ENCODE peak calls at places on chromosomes 5 and 9, in nine cellular contexts. R is A549, D is GM12878, M is uterus, X is heart left ventricle, N is IMR-90, V is Peyer's patch, F is stomach, S is gastrocnemius medialis. E is an unnamed sample.

GRCh38 chr5:125457617-125458016 is 711.2 kb upstream of the ZNF608 start:
- DNase-seq in F (no peak), M (no peak), R (no peak), N (no peak), V (no peak), S (no peak), X (no peak), D (no peak), E (no peak)

GRCh38 chr5:107673368-107674136 is 2.8 kb upstream of the EFNA5 start:
- DNase-seq in F (peak), D (peak), S (peak), X (peak), N (peak), V (peak), R (peak), M (peak), E (peak)

GRCh38 chr9:106481003-106481614 is 381.9 kb upstream of the ZNF462 start:
- DNase-seq in N (no peak), M (no peak), S (no peak), R (no peak), D (no peak), X (no peak), F (no peak), V (no peak), E (no peak)

GRCh38 chr9:95757483-95757882 is 118.0 kb upstream of the ERCC6L2 start:
- DNase-seq in F (no peak), N (no peak), D (no peak), S (no peak), M (no peak), X (no peak), V (no peak), R (no peak), E (no peak)

GRCh38 chr9:74772126-74772525 is 115.6 kb downstream of the TRPM6 start:
- DNase-seq in F (no peak), X (no peak), D (no peak), R (no peak), M (no peak), V (no peak), S (no peak), N (no peak), E (no peak)

GRCh38 chr5:72156921-72157320 is 49.6 kb downstream of the MAP1B start:
- DNase-seq in F (no peak), R (no peak), X (no peak), D (no peak), N (peak), V (no peak), M (peak), S (no peak), E (peak)

GRCh38 chr5:91266184-91266705 is 116.9 kb downstream of the ARRDC3 start:
- DNase-seq in S (no peak), V (no peak), F (no peak), N (peak), D (no peak), X (no peak), R (peak), M (no peak), E (no peak)

GRCh38 chr9:71323357-71323756 is 201.9 kb upstream of the TRPM3 start:
- DNase-seq in V (no peak), N (no peak), R (no peak), M (no peak), S (no peak), X (no peak), F (no peak), D (no peak), E (no peak)

GRCh38 chr5:14118551-14119320 is 24.4 kb upstream of the TRIO start:
- DNase-seq in X (peak), M (no peak), N (no peak), F (no peak), S (no peak), R (no peak), D (no peak), V (no peak), E (no peak)

GRCh38 chr9:35533398-35533797 is 43.5 kb downstream of the RUSC2 start:
- DNase-seq in V (no peak), S (no peak), N (peak), X (no peak), D (no peak), M (no peak), R (no peak), F (no peak), E (no peak)

GRCh38 chr9:83707518-83707767 is 315 bp downstream of the UBQLN1 start:
- DNase-seq in X (no peak), R (peak), V (no peak), D (no peak), S (no peak), F (peak), M (no peak), N (no peak), E (peak)

GRCh38 chr9:127586537-127586936 is 25.5 kb upstream of the STXBP1 start:
- DNase-seq in S (peak), M (peak), X (peak), F (peak), R (peak), N (peak), V (peak), D (no peak), E (peak)

GRCh38 chr5:55481293-55481900 is 53.4 kb downstream of the PLPP1 start:
- DNase-seq in S (peak), F (no peak), X (no peak), N (no peak), D (no peak), M (no peak), R (no peak), V (no peak), E (no peak)

GRCh38 chr9:125932012-125932411 is 184.8 kb downstream of the PBX3 start:
- DNase-seq in R (peak), N (peak), F (no peak), M (peak), S (no peak), X (peak), V (no peak), D (no peak), E (peak)

GRCh38 chr9:89375181-89375760 is 57.0 kb downstream of the SECISBP2 start:
- DNase-seq in M (no peak), S (no peak), D (peak), V (peak), X (no peak), N (no peak), R (no peak), F (no peak), E (no peak)

GRCh38 chr5:101103874-101104273 is 200.8 kb upstream of the ST8SIA4 start:
- DNase-seq in S (no peak), X (no peak), D (no peak), R (peak), N (no peak), M (no peak), V (no peak), F (no peak), E (no peak)

GRCh38 chr5:73286891-73287290 is 113.9 kb downstream of the TMEM174 start:
- DNase-seq in M (no peak), D (no peak), N (peak), V (no peak), S (no peak), F (no peak), R (no peak), X (no peak), E (no peak)

GRCh38 chr9:10876333-10876732 is 263.5 kb upstream of the PTPRD start:
- DNase-seq in D (no peak), S (no peak), R (no peak), X (no peak), M (no peak), V (no peak), F (no peak), N (no peak), E (no peak)

GRCh38 chr5:57749396-57749795 is 266.8 kb upstream of the ACTBL2 start:
- DNase-seq in X (no peak), D (no peak), R (no peak), F (no peak), M (no peak), S (no peak), N (peak), V (no peak), E (no peak)

GRCh38 chr5:64147849-64148441 is 17.7 kb upstream of the RNF180 start:
- DNase-seq in V (peak), M (peak), F (peak), N (peak), S (peak), X (peak), D (no peak), R (peak), E (peak)

GRCh38 chr9:72353455-72354116 is 11.4 kb downstream of the ZFAND5 start:
- DNase-seq in D (no peak), M (no peak), R (no peak), V (no peak), N (no peak), S (no peak), F (no peak), X (no peak), E (no peak)

GRCh38 chr5:116605310-116606070 is 30.9 kb upstream of the SEMA6A start:
- DNase-seq in D (no peak), N (no peak), X (no peak), M (no peak), S (no peak), V (no peak), R (no peak), F (no peak), E (no peak)

GRCh38 chr5:115842089-115842881 is 550 bp downstream of the AP3S1 start:
- DNase-seq in M (no peak), F (no peak), D (no peak), X (no peak), V (peak), R (peak), S (no peak), N (no peak), E (no peak)

GRCh38 chr9:31608413-31608812 is 776.0 kb upstream of the ACO1 start:
- DNase-seq in R (no peak), M (no peak), S (peak), X (no peak), V (no peak), N (no peak), D (no peak), F (no peak), E (no peak)

GRCh38 chr5:159456261-159456660 is 126.0 kb upstream of the IL12B start:
- DNase-seq in X (no peak), D (no peak), F (no peak), V (no peak), R (no peak), M (no peak), N (no peak), S (no peak), E (no peak)

GRCh38 chr9:129584136-129584535 is 36.8 kb downstream of the C9orf50 start:
- DNase-seq in S (peak), F (peak), M (peak), N (peak), D (peak), V (peak), R (peak), X (peak), E (no peak)

GRCh38 chr9:129863059-129863690 is 27.9 kb downstream of the USP20 start:
- DNase-seq in N (peak), V (peak), F (peak), D (no peak), X (no peak), S (no peak), M (no peak), R (no peak), E (no peak)

GRCh38 chr5:177592905-177593304 is 902 bp downstream of the TMED9 start:
- DNase-seq in S (no peak), F (no peak), X (no peak), V (peak), N (no peak), M (no peak), D (no peak), R (no peak), E (no peak)

GRCh38 chr9:91162784-91163440 is 198.8 kb downstream of the AUH start:
- DNase-seq in V (peak), X (no peak), N (no peak), F (peak), R (no peak), D (peak), M (no peak), S (peak), E (no peak)

DNA sequence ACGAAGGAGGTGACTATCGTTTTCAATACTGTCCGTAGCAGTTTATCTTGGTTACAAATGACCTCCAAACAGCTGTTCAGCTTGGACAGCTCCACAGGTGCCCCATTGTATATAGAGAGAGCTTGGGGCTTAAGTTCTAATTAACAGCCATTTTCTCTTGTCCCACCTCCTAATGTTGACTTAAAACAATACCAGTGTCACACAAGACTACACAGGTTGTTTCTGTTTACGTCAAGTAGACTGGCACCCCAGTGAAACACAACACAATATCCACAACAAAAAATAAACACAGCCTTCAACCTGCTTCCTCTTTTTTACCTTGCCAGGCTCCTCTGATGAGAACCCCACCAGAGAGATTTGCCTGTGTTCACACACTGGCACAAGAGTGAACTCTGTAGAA is 39.8 kb upstream of the TLE1 start:
- DNase-seq in M (no peak), V (no peak), S (no peak), X (no peak), R (no peak), D (peak), F (no peak), N (no peak), E (no peak)
- H3K4me3 ChIP-seq in M (no peak), V (no peak), S (no peak), X (no peak), R (no peak), D (no peak), F (no peak), N (no peak), E (no peak)

GRCh38 chr9:16028516-16028915 is 475.7 kb downstream of the CCDC171 start:
- DNase-seq in F (no peak), D (no peak), S (no peak), X (no peak), V (no peak), N (peak), R (no peak), M (no peak), E (no peak)
- TF ChIP-seq CTCF in F (no peak), D (no peak), S (no peak), X (no peak), V (no peak), N (no peak), R (no peak), M (no peak), E (no peak)

DNA sequence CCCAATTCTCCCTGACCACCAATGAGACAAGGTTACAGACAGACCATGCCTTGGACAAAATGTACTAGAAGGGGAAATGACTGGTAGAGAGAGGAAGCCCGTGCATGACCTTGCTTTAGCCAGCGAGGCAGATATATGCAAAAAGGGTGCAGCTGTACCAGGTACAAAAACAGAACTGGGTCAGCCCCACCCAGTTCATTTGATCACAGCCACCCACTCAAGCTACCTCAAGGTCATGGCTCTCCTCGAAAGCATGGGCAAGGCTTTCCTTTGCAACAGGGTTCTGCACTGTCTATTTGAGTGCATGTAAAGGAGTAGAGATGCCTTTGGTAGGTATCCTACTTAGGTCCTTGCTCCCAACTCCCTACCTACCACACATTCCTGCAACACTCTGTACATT is 33.3 kb downstream of the TLE1 start:
- DNase-seq in F (peak), D (peak), V (peak), X (no peak), N (no peak), M (no peak), R (no peak), S (no peak), E (no peak)
- TF ChIP-seq POLR2A in F (no peak), D (no peak), V (no peak), X (no peak), N (no peak), M (no peak), R (no peak), S (no peak), E (no peak)

GRCh38 chr9:69206047-69206446 is 32.0 kb downstream of the TJP2 start:
- DNase-seq in R (no peak), S (no peak), N (no peak), D (no peak), F (no peak), X (no peak), V (no peak), M (no peak), E (no peak)

GRCh38 chr9:69211424-69212036 is 37.5 kb downstream of the TJP2 start:
- DNase-seq in F (no peak), S (no peak), V (no peak), N (no peak), R (no peak), D (no peak), M (no peak), X (no peak), E (no peak)

GRCh38 chr9:69204869-69205268 is 30.8 kb downstream of the TJP2 start:
- DNase-seq in F (no peak), X (peak), R (no peak), M (no peak), D (no peak), V (no peak), N (peak), S (no peak), E (peak)

GRCh38 chr9:69204378-69204777 is 30.3 kb downstream of the TJP2 start:
- DNase-seq in X (no peak), D (no peak), S (no peak), R (no peak), N (no peak), F (no peak), V (no peak), M (no peak), E (no peak)

DNA sequence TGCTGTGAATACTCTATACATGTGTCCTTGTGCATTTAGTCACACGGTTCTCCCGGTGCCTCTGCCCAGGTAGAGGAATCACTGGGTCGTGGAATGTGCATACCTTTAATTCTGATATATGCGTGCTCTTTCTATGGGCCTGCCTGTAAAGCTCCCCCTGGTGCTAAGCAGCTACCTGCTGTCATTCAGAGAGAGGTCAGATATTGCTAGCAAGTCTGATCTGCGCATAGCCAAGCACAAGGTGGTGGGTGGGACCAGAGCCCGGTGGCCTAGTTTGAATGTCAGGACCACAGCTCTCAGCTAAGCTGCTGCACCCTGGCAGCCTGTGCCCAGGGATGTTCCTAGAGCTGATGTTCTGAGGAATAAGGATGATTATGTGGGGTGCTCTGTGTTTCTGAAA is 33.4 kb downstream of the TJP2 start:
- DNase-seq in S (no peak), R (no peak), F (no peak), X (peak), D (no peak), M (no peak), N (no peak), V (no peak), E (no peak)
- H3K4me3 ChIP-seq in S (no peak), R (no peak), F (no peak), X (no peak), D (no peak), M (no peak), N (no peak), V (no peak), E (no peak)

GRCh38 chr9:68530618-68531017 is 10.1 kb downstream of the TMEM252 start:
- DNase-seq in D (no peak), S (peak), V (peak), M (peak), R (no peak), F (peak), X (peak), N (peak), E (no peak)
- TF ChIP-seq CTCF in D (no peak), S (no peak), V (no peak), M (no peak), R (no peak), F (no peak), X (peak), N (peak), E (no peak)

DNA sequence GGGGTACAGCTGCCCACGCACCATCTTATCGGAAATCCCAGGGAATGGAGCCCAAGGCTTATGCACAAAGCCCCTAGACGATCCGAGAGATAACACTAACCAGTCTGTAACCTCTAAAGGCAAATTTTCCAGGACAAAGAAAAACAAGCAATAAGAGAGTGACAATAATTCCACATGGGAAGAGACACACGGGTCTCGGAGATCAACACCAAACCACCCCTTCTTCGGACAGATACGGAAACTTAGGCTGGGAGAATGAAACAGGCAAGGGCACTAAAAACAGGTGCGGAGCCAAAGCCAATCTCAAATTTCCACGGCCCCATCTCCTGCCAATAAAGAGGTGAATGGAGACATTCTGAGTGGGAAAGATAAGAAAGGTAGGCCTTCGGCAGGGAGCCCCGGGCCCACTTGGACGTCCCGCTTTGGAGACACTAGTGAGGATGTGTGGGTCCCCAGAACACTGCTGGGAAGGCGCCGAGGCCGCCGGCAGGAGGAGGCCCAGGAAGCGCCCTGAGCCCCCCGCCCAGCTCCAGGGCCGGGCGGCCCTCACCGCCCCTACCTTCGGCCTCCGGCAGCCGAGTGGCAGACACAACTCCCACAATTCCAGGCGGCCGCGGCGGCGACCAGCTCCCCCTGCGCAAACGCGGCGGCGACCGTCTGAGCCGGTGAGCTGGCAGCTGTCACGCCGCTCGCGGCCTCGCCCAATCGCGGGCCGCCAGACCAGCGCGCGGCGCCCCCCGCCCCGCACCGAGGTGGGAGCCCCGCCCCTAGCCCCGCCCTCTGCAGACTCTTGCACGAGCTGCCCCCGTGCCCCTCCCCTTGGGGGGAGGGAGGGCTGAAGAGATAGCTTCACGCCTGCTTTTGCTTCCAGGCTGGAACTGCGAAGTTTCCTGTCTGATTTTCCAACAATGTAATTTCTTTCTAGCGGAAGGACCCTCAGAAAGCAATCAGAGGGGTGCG is at the start of gene SIL1:
- DNase-seq in F (peak), M (peak), V (peak), X (peak), N (peak), D (peak), S (peak), R (peak), E (peak)
- TF ChIP-seq POLR2A in F (no peak), M (peak), V (peak), X (peak), N (peak), D (peak), S (peak), R (peak), E (no peak)